ENCODE peak calls at places on chromosomes 16 and 17, in eight cellular contexts. M, N, J, S, V, P, Z and H are unnamed samples.

GRCh38 chr17:45579529-45580495 is 89.3 kb upstream of the PLEKHM1 start:
- DNase-seq in M (no peak), N (no peak), J (no peak), S (no peak), V (no peak), P (peak), Z (no peak), H (no peak)

GRCh38 chr17:82696916-82697807 is 1.3 kb downstream of the RAB40B start:
- DNase-seq in M (peak), N (no peak), J (no peak), S (peak), V (no peak), P (peak), Z (no peak), H (no peak)

GRCh38 chr17:29826045-29826692 is 103.9 kb downstream of the SSH2 start:
- DNase-seq in M (no peak), N (no peak), J (no peak), S (no peak), V (no peak), P (no peak), Z (no peak), H (no peak)

GRCh38 chr16:54937673-54938350 is 7.1 kb downstream of the IRX5 start:
- DNase-seq in M (no peak), N (no peak), J (no peak), S (no peak), V (no peak), P (no peak), Z (no peak), H (no peak)

GRCh38 chr17:50207318-50207717 is 5.9 kb upstream of the COL1A1 start:
- DNase-seq in M (peak), N (no peak), J (no peak), S (no peak), V (no peak), P (no peak), Z (no peak), H (no peak)

GRCh38 chr17:80058311-80058955 is 22.0 kb downstream of the CCDC40 start:
- DNase-seq in M (no peak), N (no peak), J (no peak), S (no peak), V (no peak), P (no peak), Z (no peak), H (no peak)

GRCh38 chr16:25018972-25019617 is 3.9 kb upstream of the ARHGAP17 start:
- DNase-seq in M (no peak), N (no peak), J (no peak), S (no peak), V (no peak), P (no peak), Z (no peak), H (no peak)

GRCh38 chr17:12523244-12523643 is 142.4 kb upstream of the MYOCD start:
- DNase-seq in M (no peak), N (no peak), J (no peak), S (no peak), V (no peak), P (no peak), Z (no peak), H (no peak)

DNA sequence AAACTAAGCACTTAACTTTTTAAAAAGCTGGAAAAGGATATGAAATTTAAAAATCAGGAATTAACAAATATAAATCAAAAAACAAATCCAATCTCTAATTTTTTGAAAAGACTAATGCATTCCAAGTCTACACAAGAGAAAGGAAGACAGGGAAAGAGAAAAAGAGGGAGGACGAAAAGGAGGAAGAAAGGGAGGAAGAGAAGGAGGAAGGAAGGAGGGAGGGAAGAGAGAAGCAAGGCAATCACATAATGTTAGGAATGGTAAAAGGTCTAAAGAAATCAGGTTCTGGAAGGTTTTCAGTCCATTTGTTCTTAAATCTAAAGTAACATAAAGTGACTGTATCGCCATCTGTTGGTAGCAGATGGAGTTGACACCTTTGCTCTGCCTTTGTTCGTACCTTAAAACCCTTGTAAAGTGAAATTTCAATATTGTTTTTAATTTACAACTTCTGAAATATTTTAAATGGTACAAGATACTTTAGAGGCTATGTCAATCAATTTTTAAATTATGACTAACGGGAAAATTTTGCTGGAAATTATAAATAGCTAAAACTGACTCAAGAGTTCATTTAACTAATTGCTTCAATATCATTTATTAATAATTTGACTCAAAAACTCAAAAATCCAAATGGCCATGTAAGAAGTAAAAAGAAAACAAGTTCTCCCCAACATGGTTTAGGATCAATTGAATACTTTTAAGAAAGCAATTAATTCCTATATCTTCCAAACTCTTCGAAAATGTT is 20.4 kb upstream of the CDYL2 start:
- DNase-seq in M (peak), N (peak), J (peak), S (no peak), V (peak), P (no peak), Z (peak), H (peak)
- TF ChIP-seq CTCF in M (peak), N (peak), J (peak), S (peak), V (peak), P (peak), Z (peak), H (peak)

DNA sequence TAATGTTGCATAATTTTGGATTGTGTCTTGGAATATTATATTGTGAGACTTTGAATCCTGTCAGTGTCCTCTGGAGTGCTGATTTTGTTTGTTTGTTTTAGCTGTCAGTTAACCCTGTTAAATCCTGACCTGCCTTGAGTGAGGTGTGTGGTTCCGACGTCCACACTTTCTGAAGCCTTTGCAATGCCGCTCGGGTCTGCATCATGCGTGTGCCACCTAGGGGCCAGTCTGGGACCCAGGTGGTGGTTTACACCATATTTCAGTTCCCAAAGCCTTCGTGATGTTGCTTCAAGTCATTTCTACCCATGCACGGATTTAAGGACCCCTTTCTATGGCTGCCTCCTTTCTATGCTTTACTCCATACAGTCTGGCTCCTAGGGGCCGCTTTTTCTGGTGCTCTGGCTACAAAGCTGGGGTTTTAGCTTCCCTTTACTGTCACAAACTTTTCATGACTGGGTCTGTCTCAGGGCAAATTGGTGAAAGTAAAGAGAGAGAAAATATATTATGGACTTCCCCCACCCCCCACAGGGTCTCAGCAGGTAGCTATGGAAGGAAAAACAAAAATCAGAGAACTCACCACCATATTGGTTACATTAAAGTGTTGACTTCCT is 11.4 kb upstream of the OR4D1 start:
- DNase-seq in M (peak), N (peak), J (peak), S (no peak), V (peak), P (no peak), Z (no peak), H (peak)
- TF ChIP-seq CTCF in M (no peak), N (peak), J (peak), S (no peak), V (peak), P (no peak), Z (peak), H (peak)

GRCh38 chr17:16486373-16487250 is 5.4 kb downstream of the LRRC75A start:
- DNase-seq in M (peak), N (peak), J (peak), S (peak), V (peak), P (peak), Z (no peak), H (peak)

GRCh38 chr17:16482253-16482652 is 9.7 kb downstream of the LRRC75A start:
- DNase-seq in M (no peak), N (no peak), J (no peak), S (no peak), V (no peak), P (no peak), Z (no peak), H (no peak)

GRCh38 chr17:16483021-16483645 is 8.9 kb downstream of the LRRC75A start:
- DNase-seq in M (no peak), N (peak), J (no peak), S (no peak), V (no peak), P (no peak), Z (no peak), H (no peak)

GRCh38 chr17:16480995-16481394 is 11.0 kb downstream of the LRRC75A start:
- DNase-seq in M (no peak), N (no peak), J (no peak), S (no peak), V (peak), P (no peak), Z (no peak), H (no peak)

DNA sequence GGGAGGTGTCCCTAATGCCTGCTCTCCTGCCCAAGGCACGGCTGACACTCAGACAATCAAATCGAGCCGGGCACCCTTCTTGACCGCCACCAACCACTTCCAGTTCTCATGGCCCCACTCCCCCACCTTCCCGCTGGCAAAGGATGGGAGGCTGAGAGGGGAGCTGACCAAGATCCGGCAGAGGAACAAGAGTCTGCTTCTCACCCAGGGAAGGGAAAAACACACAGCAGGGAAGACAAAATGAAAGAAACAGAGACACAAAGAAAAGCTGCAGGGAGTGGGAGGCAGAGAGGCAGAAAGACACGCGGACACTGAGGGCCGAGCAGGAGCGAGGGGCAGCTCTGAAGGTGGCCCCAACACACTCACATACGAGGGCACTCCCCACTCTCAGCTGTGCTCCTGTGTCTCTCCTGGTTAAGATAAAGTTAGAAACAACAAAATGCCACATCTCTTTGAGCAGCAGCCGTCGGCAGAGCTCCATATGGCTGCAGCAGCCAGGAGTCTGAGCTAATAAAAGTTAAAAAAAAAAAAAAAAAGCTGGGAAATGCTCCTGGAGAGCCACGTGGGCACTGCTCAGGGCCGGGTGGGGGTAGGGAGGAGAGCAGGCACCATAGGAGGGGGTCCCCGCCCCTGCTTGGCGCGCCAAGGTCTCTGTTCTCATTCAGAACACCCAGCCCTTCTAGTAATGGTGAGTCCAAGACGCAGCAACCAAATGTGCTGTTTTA is 7.4 kb downstream of the LRRC75A start:
- DNase-seq in M (no peak), N (no peak), J (no peak), S (no peak), V (no peak), P (no peak), Z (no peak), H (no peak)
- TF ChIP-seq CTCF in M (no peak), N (no peak), J (no peak), S (no peak), V (no peak), P (no peak), Z (no peak), H (no peak)

GRCh38 chr16:58582971-58583765 is 46.5 kb downstream of the CNOT1 start:
- DNase-seq in M (no peak), N (no peak), J (no peak), S (no peak), V (no peak), P (no peak), Z (no peak), H (no peak)
- TF ChIP-seq CTCF in M (no peak), N (no peak), J (no peak), S (no peak), V (no peak), P (no peak), Z (no peak), H (no peak)

GRCh38 chr16:70151391-70151790 is 22.2 kb upstream of the CLEC18C start:
- DNase-seq in M (no peak), N (no peak), J (no peak), S (no peak), V (no peak), P (no peak), Z (no peak), H (no peak)
- TF ChIP-seq CTCF in M (no peak), N (no peak), J (no peak), S (no peak), V (no peak), P (no peak), Z (no peak), H (no peak)

GRCh38 chr16:85441189-85441889 is 171.8 kb upstream of the GSE1 start:
- DNase-seq in M (no peak), N (no peak), J (no peak), S (no peak), V (no peak), P (no peak), Z (no peak), H (no peak)
- TF ChIP-seq CTCF in M (no peak), N (no peak), J (no peak), S (no peak), V (no peak), P (no peak), Z (no peak), H (no peak)